ENCODE peak calls at places on chromosome 13, in nine cellular contexts. N is stimulated activated CD4-positive, alpha-beta T cell treated with anti-CD3 and anti-CD28 coated beads, Interleukin-2, amount 100 ng/mL, for 24 hours; D is endothelial cell of umbilical vein; J is T-cell; C is AG10803; Z is HL-60; L is activated CD4-positive, alpha-beta memory T cell treated with anti-CD3 and anti-CD28 coated beads, Interleukin-2, amount 10 ng/mL, durations not matched to agents 7 days and 5 days; K is activated CD8-positive, alpha-beta memory T cell treated with anti-CD3 and anti-CD28 coated beads for 1 hour; G is AML-193. I is an unnamed sample.

GRCh38 chr13:44819245-44819644 is 170.0 kb downstream of the NUFIP1 start:
- DNase-seq in Z (no peak), D (peak), L (no peak), G (no peak), N (no peak), J (no peak), C (peak), K (no peak), I (no peak)

GRCh38 chr13:39259371-39259770 is 221.1 kb downstream of the NHLRC3 start:
- DNase-seq in J (no peak), C (no peak), D (no peak), N (peak), K (no peak), Z (no peak), G (no peak), L (no peak), I (no peak)

GRCh38 chr13:36275190-36276002 is 22.2 kb downstream of the CCDC169 start:
- DNase-seq in Z (peak), K (no peak), G (peak), C (peak), J (no peak), D (peak), N (no peak), L (no peak), I (no peak)

GRCh38 chr13:73945871-73946270 is 188.3 kb downstream of the KLF12 start:
- DNase-seq in N (no peak), J (no peak), K (no peak), C (peak), G (no peak), L (no peak), D (peak), Z (no peak), I (no peak)

GRCh38 chr13:104577029-104577820 is 1511.0 kb upstream of the SLC10A2 start:
- DNase-seq in K (no peak), L (no peak), N (no peak), Z (no peak), C (no peak), G (no peak), D (no peak), J (no peak), I (no peak)

GRCh38 chr13:77429320-77430142 is 102.6 kb upstream of the MYCBP2 start:
- DNase-seq in D (no peak), G (no peak), N (peak), J (no peak), K (no peak), L (no peak), C (peak), Z (no peak), I (no peak)

GRCh38 chr13:22454586-22454985 is 726.2 kb upstream of the SGCG start:
- DNase-seq in Z (no peak), K (no peak), C (no peak), J (no peak), L (no peak), D (no peak), G (no peak), N (no peak), I (no peak)

GRCh38 chr13:100484708-100485107 is 103.9 kb downstream of the GGACT start:
- DNase-seq in Z (no peak), N (no peak), L (no peak), K (no peak), G (no peak), D (no peak), J (no peak), C (no peak), I (no peak)

GRCh38 chr13:98942485-98942884 is 35.4 kb downstream of the DOCK9 start:
- DNase-seq in J (no peak), L (no peak), D (no peak), N (no peak), C (no peak), Z (no peak), K (no peak), G (no peak), I (no peak)

I was measured in effector memory CD8-positive, alpha-beta T cell.